ENCODE peak calls at places on chromosomes 7 and 10, in six cellular contexts. M is ovary, I is spleen, S is breast epithelium, N is tibial nerve, Y is hepatocyte. L is an unnamed sample. For H3K9me3 and H3K4me1, the result is how much of the 10 kb centered on the place peaks cover.

GRCh38 chr7:70674268-70675025 is 457.5 kb upstream of the GALNT17 start:
- DNase-seq in M (no peak), S (no peak), Y (no peak), I (no peak), N (no peak), L (no peak)

GRCh38 chr10:10508241-10508640 is 509.4 kb upstream of the CELF2 start:
- DNase-seq in M (no peak), N (no peak), Y (no peak), I (no peak), S (no peak), L (no peak)

GRCh38 chr10:6929157-6929830 is 349.2 kb upstream of the PRKCQ start:
- DNase-seq in Y (no peak), M (no peak), N (no peak), S (no peak), I (no peak), L (no peak)

GRCh38 chr7:107035446-107035845 is 9.1 kb upstream of the PRKAR2B start:
- DNase-seq in Y (peak), I (no peak), M (no peak), N (no peak), S (no peak), L (no peak)

GRCh38 chr7:137404918-137405317 is 61.4 kb upstream of the PTN start:
- DNase-seq in M (no peak), N (no peak), S (no peak), Y (no peak), I (no peak), L (no peak)

GRCh38 chr10:122782911-122783310 is 62.7 kb downstream of the CUZD1 start:
- DNase-seq in Y (no peak), M (no peak), N (no peak), S (no peak), I (no peak), L (no peak)

GRCh38 chr7:8290645-8291308 is 28.8 kb upstream of the ICA1 start:
- DNase-seq in N (no peak), I (no peak), S (no peak), M (no peak), Y (peak), L (peak)

GRCh38 chr7:44150466-44150832 is 9.3 kb upstream of the MYL7 start:
- DNase-seq in Y (no peak), M (no peak), I (no peak), N (no peak), S (no peak), L (no peak)

GRCh38 chr10:121926669-121927360 is 1.0 kb downstream of the ATE1 start:
- DNase-seq in I (no peak), S (no peak), N (no peak), M (no peak), Y (no peak), L (no peak)

GRCh38 chr10:75202321-75203096 is 8.1 kb upstream of the VDAC2 start:
- DNase-seq in S (no peak), M (no peak), I (no peak), Y (peak), N (no peak), L (no peak)

GRCh38 chr7:112449353-112449752 is 907 bp upstream of the IFRD1 start:
- DNase-seq in Y (peak), N (no peak), I (no peak), M (no peak), S (no peak), L (peak)

GRCh38 chr10:96505150-96506136 is 8.3 kb downstream of the TLL2 start:
- DNase-seq in N (no peak), M (no peak), S (no peak), Y (no peak), I (no peak), L (no peak)

GRCh38 chr7:36607741-36608140 is 116.6 kb downstream of the AOAH start:
- DNase-seq in I (no peak), M (no peak), S (no peak), Y (no peak), N (no peak), L (no peak)

GRCh38 chr10:77756319-77757232 is 119.0 kb upstream of the KCNMA1 start:
- DNase-seq in M (no peak), S (no peak), I (no peak), N (no peak), Y (peak), L (peak)

GRCh38 chr10:124875596-124875995 is 66.3 kb upstream of the ZRANB1 start:
- DNase-seq in I (no peak), Y (no peak), M (no peak), N (no peak), S (no peak), L (no peak)

GRCh38 chr7:47326220-47326619 is 255.7 kb downstream of the TNS3 start:
- DNase-seq in M (no peak), Y (peak), I (no peak), N (no peak), S (peak), L (peak)

GRCh38 chr7:131004371-131004770 is 270.4 kb upstream of the KLF14 start:
- DNase-seq in M (no peak), I (no peak), N (no peak), Y (no peak), S (no peak), L (no peak)

GRCh38 chr10:102644646-102645387 is 538 bp downstream of the TRIM8 start:
- DNase-seq in M (peak), I (peak), Y (peak), N (peak), S (peak), L (peak)

GRCh38 chr7:35777121-35777520 is 23.7 kb upstream of the SEPTIN7 start:
- DNase-seq in Y (no peak), S (no peak), M (no peak), I (no peak), N (no peak), L (no peak)

GRCh38 chr10:115844592-115844991 is 428.4 kb downstream of the GFRA1 start:
- DNase-seq in I (no peak), Y (peak), S (no peak), M (no peak), N (no peak), L (no peak)

GRCh38 chr7:44431091-44431608 is 59.3 kb downstream of the NUDCD3 start:
- DNase-seq in N (no peak), I (no peak), Y (peak), M (no peak), S (no peak), L (peak)

GRCh38 chr7:111067251-111067650 is 23.7 kb upstream of the LRRN3 start:
- DNase-seq in S (no peak), M (no peak), I (no peak), N (no peak), Y (no peak), L (no peak)

GRCh38 chr7:158971214-158971613 is 114.9 kb downstream of the DYNC2I1 start:
- DNase-seq in S (no peak), M (no peak), Y (no peak), N (no peak), I (no peak), L (no peak)

GRCh38 chr7:158963780-158964222 is 107.4 kb downstream of the DYNC2I1 start:
- DNase-seq in M (no peak), I (no peak), S (no peak), Y (no peak), N (no peak), L (no peak)

GRCh38 chr7:158970132-158970531 is 113.8 kb downstream of the DYNC2I1 start:
- DNase-seq in S (no peak), N (no peak), Y (no peak), I (no peak), M (no peak), L (no peak)

DNA sequence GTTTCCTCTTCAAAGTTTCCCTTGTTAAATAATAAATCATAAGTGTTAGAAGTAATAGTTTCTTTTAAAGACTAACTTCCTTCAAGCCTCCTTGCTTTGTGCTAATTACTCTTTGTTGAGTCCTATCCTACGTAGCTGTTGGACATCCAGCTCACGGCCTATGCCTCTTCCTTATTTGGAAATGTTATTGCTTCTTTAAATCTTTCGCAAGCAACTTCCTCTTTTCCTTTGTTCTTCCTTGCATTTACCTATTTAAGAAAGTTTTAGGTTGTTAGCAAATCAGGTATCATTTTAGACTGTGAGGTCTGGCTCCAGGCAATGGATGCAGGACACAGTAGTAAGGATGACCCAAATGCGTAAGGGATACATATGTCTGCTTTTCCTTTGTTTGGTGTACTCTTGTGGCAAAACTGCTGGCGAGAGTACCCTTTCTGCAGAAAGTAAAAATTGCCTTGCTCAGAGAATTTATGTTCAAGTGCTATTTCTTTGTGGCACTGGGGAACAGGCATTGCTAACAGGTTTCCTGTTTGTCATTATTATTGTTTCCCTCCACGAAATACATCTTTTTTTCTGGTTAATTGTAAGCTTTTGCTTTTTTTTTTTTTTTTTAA is 110.5 kb downstream of the DYNC2I1 start:
- DNase-seq in N (no peak), M (no peak), Y (no peak), S (no peak), I (no peak), L (no peak)
- H3K9me3 ChIP-seq in N (half or more), M (under half), Y (under half), S (under half), I (under half), L (under half)

DNA sequence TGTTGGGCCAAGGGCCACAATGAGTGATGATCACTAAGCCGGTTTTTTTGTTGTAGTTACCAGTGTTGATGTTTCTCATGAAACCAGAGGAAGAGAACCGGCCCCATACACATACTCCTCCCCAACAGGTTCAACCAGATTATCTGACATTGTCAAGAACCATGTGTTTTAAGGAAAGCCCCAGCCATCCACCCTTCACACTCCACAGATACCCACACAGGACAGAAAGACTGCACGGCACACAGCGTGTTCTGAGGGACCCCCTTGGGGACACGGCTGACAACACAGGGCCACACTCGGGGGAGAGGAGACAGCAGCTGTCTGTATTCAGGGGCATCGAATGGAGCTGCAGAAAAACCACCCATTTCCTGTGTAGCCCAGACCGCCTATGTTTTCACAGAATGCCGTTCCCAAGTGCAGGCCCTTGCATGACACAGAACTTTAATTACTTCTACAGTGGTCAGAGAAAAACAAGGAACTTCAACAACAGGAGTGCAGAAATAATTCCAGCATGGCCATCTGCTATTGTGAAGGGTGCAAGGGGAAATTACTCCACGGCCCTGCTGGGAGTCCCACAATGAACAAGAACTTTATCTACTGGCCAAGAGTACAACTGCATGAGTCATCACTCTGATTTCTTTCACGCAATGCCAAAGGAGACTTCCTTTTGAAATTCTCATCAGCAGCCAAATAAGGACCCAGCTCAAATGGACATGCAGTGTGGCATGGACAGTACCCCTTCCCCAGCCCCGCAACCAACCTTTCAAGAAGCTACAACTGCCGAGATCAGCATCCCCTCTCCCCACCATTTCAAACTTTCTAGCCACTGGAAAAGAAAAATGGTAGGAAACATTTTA is 2.3 kb downstream of the KLF6 start:
- DNase-seq in S (peak), M (no peak), I (peak), Y (peak), N (peak), L (peak)
- H3K4me1 ChIP-seq in S (under half), M (under half), I (under half), Y (under half), N (under half), L (half or more)

GRCh38 chr10:118286051-118286838 is 55.9 kb downstream of the FAM204A start:
- DNase-seq in I (no peak), Y (no peak), N (no peak), M (no peak), S (no peak), L (no peak)

GRCh38 chr10:118291122-118291521 is 51.0 kb downstream of the FAM204A start:
- DNase-seq in S (no peak), N (no peak), M (no peak), Y (no peak), I (no peak), L (no peak)

GRCh38 chr10:118287076-118287806 is 54.9 kb downstream of the FAM204A start:
- DNase-seq in I (no peak), N (no peak), Y (no peak), S (no peak), M (no peak), L (no peak)

DNA sequence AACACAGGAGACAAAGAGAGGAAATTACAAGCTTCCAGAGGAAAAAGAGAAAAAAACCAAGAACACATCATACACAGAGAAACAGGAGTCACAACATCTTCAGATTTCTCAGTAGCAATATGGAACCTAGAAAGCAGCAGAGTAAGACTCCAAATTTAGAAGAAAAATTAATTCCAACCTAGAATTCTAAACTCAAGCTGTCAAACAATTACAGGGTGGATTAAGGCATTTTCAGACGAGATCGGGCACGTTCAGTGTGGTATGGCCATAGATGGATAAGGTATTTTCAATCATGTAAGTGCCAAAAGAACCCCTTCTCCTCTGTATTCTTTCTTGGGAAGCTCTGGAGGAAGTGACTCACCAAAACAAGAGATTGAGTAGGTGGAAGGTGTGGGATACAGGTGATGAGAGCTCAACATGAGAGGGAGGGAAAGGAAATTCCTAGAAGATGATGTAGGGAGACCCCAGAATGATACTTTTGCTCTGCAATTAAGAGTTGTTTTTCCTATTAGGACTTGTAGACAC is 51.6 kb downstream of the FAM204A start:
- DNase-seq in Y (no peak), I (no peak), S (no peak), N (no peak), M (no peak), L (no peak)
- H3K4me3 ChIP-seq in Y (no peak), I (no peak), S (no peak), N (no peak), M (no peak), L (no peak)

DNA sequence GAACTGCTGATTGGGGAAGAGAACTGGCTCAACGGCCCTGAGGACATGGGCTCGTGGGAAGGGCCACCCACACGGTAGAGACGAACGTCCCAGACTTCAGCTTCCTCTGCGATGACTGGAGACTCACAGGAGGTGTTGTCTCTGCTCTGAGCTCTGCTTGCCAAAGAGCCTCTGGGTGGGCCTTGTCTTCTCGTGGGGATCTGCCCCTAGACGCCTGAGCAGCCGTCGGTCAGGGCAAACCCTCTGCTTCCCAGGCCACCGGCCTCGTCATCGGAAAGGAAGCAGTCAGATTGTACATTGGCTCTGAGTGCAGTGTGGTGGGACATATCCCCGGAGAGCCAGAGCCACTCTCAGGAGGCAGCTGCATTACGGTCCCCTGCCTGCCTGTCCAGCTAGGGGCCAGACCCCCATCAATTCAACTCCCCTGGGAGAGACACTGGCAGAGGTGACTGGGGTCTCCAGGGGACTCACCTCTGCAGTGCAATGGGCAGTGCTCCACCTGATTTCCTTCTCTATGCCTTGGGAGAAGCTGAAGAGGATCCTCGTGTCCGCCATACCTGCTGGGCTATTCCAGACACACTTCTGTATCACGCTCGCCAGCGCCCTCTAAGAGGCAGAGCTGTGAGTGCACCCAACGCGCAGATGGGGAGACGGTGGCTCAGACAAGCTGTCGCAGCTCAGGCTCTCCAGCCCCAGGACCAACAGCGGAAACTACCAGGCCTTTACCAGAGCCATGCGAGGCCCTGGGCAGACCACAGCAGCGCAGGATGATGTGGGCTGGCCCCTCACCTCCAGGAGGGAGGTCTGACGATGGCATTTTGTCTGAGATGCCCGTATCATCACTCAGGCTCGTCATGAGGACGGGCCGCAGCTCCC is 227.4 kb downstream of the TCERG1L start:
- DNase-seq in M (no peak), Y (no peak), I (peak), S (no peak), N (no peak), L (no peak)
- H3K9me3 ChIP-seq in M (under half), Y (under half), I (under half), S (under half), N (under half), L (under half)

DNA sequence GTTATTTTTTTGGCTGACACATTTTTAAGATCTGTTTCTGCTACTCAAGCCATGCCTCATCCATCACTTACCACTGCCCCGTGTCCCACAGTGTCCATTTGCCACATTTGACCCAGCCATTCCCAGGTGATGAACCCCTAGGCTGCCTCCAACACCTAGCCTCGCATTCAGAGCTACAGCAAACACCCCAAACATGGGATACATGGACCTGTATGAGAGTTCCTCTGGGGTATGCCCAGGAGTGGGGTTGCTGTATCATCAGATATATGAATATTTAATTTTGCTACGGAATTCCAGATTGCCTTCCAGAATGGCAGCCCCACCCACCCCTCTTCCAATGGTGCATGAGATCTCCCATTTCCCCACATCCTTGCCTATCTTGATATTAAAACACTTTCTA is 190.1 kb upstream of the RNF32 start:
- DNase-seq in I (peak), Y (no peak), S (no peak), N (no peak), M (no peak), L (no peak)
- H3K4me1 ChIP-seq in I (under half), Y (under half), S (under half), N (under half), M (under half), L (under half)

GRCh38 chr10:60578217-60578616 is 188.5 kb upstream of the ANK3 start:
- DNase-seq in N (no peak), I (no peak), S (no peak), Y (no peak), M (no peak), L (no peak)

GRCh38 chr10:60573342-60573741 is 183.7 kb upstream of the ANK3 start:
- DNase-seq in S (no peak), I (no peak), Y (no peak), N (no peak), M (no peak), L (no peak)

GRCh38 chr10:60574388-60574787 is 184.7 kb upstream of the ANK3 start:
- DNase-seq in S (no peak), Y (no peak), N (no peak), I (no peak), M (no peak), L (no peak)

GRCh38 chr10:60575105-60575504 is 185.4 kb upstream of the ANK3 start:
- DNase-seq in I (no peak), M (no peak), S (no peak), N (no peak), Y (no peak), L (no peak)

GRCh38 chr10:60576130-60577069 is 186.7 kb upstream of the ANK3 start:
- DNase-seq in N (no peak), I (no peak), S (no peak), Y (no peak), M (no peak), L (no peak)
- H3K4me3 ChIP-seq in N (peak), I (peak), S (no peak), Y (no peak), M (no peak), L (no peak)

DNA sequence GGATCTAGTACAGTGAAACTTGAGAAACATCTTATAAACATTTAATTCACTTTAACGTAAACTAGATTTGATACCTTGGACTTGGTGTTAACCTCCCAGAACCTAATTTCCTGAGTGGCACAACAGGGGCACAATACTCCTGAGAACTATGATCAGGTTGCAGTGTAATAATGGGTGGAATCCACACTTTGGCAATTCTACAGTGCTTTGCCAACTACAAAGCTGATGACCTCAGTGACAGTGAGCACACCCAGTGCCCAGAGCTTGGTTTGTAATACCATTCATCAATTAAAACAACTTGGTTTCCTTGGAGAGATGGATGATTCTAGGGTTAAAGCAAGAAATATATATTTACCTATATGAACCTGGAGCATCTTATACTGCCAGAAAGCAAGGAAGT is 379.2 kb downstream of the NRG3 start:
- DNase-seq in S (no peak), N (no peak), I (no peak), M (no peak), Y (no peak), L (no peak)
- H3K9me3 ChIP-seq in S (under half), N (under half), I (under half), M (under half), Y (under half), L (under half)